ENCODE peak calls at places on chromosomes 6 and 20, in eight cellular contexts. N, E, S, D, J, R, F and Y are unnamed samples.

GRCh38 chr20:14919473-14920157 is 582.2 kb upstream of the FLRT3 start:
- DNase-seq in J (no peak), S (no peak), N (peak; percentile 81), D (peak; percentile 51), F (peak; percentile 8), R (peak; percentile 1), E (no peak), Y (no peak)

GRCh38 chr6:130617658-130618057 is 209.5 kb upstream of the SMLR1 start:
- DNase-seq in F (no peak), N (no peak), E (no peak), D (no peak), J (no peak), S (no peak), R (no peak), Y (no peak)

GRCh38 chr6:123777554-123777953 is 26.1 kb upstream of the NKAIN2 start:
- DNase-seq in N (peak; percentile 7), F (no peak), J (peak; percentile 46), R (peak; percentile 31), E (no peak), D (no peak), S (no peak), Y (no peak)

GRCh38 chr6:87714093-87714809 is 12.2 kb upstream of the AKIRIN2 start:
- DNase-seq in J (peak; percentile 90), N (peak; percentile 80), R (peak; percentile 80), D (no peak), E (peak; percentile 73), S (no peak), F (no peak), Y (peak; percentile 41)

GRCh38 chr6:152089992-152090391 is 282.5 kb downstream of the ESR1 start:
- DNase-seq in J (peak; percentile 56), E (peak; percentile 63), R (peak; percentile 26), N (peak; percentile 85), F (no peak), D (no peak), S (peak; percentile 66), Y (peak; percentile 44)

GRCh38 chr6:18405477-18406293 is 18.5 kb downstream of the RNF144B start:
- DNase-seq in N (peak; percentile 95), J (peak; percentile 95), F (peak; percentile 43), R (peak; percentile 97), E (peak; percentile 92), D (peak; percentile 93), S (no peak), Y (peak; percentile 67)

GRCh38 chr6:168915855-168916254 is 337.8 kb downstream of the THBS2 start:
- DNase-seq in S (no peak), D (no peak), J (no peak), E (no peak), N (no peak), F (no peak), R (no peak), Y (no peak)

GRCh38 chr6:43644940-43645612 is at the start of gene RSPH9:
- DNase-seq in S (peak; percentile 82), R (peak; percentile 85), D (no peak), J (peak; percentile 78), F (peak; percentile 40), N (peak; percentile 88), E (peak; percentile 74), Y (peak; percentile 72)

GRCh38 chr6:18640134-18640533 is 253.0 kb downstream of the RNF144B start:
- DNase-seq in D (no peak), F (no peak), S (no peak), J (no peak), N (no peak), E (peak; percentile 21), R (no peak), Y (no peak)